ENCODE peak calls at places on chromosomes 13 and 19, in seven cellular contexts. One of them, this sample, is unnamed.

GRCh38 chr13:20080377-20081164 is 80.3 kb downstream of the GJA3 start:
- DNase-seq in neuronal stem cell: no peak
- DNase-seq in IMR-90: no peak
- DNase-seq in mesenchymal stem cell: no peak
- DNase-seq in H9: no peak
- DNase-seq in trophoblast cell: no peak
- DNase-seq in H1: no peak
- DNase-seq in this sample: no peak

GRCh38 chr19:35015576-35016351 is 14.5 kb upstream of the SCN1B start:
- DNase-seq in H1: no peak
- DNase-seq in mesenchymal stem cell: peak; percentile 48
- DNase-seq in trophoblast cell: no peak
- DNase-seq in IMR-90: peak; percentile 64
- DNase-seq in neuronal stem cell: no peak
- DNase-seq in H9: no peak
- DNase-seq in this sample: no peak

GRCh38 chr19:47758433-47758784 is 13.1 kb downstream of the NOP53 start:
- DNase-seq in neuronal stem cell: no peak
- DNase-seq in IMR-90: no peak
- DNase-seq in H1: no peak
- DNase-seq in mesenchymal stem cell: no peak
- DNase-seq in H9: no peak
- DNase-seq in trophoblast cell: no peak
- DNase-seq in this sample: no peak

GRCh38 chr19:33373701-33374405 is at the start of gene CEBPG:
- DNase-seq in mesenchymal stem cell: peak; percentile 70
- DNase-seq in H9: no peak
- DNase-seq in H1: peak; percentile 59
- DNase-seq in trophoblast cell: peak; percentile 62
- DNase-seq in IMR-90: peak; percentile 64
- DNase-seq in neuronal stem cell: peak; percentile 43
- DNase-seq in this sample: no peak

GRCh38 chr13:114130708-114131580 is 1.5 kb downstream of the RASA3 start:
- DNase-seq in H9: peak; percentile 55
- DNase-seq in trophoblast cell: no peak
- DNase-seq in H1: no peak
- DNase-seq in IMR-90: peak; percentile 91
- DNase-seq in neuronal stem cell: no peak
- DNase-seq in mesenchymal stem cell: peak; percentile 97
- DNase-seq in this sample: peak; percentile 90

GRCh38 chr13:113008841-113009240 is 39.8 kb downstream of the MCF2L start:
- DNase-seq in trophoblast cell: no peak
- DNase-seq in H1: no peak
- DNase-seq in H9: no peak
- DNase-seq in IMR-90: no peak
- DNase-seq in mesenchymal stem cell: no peak
- DNase-seq in neuronal stem cell: no peak
- DNase-seq in this sample: no peak

GRCh38 chr13:21542563-21542962 is 61.4 kb downstream of the MICU2 start:
- DNase-seq in H1: no peak
- DNase-seq in trophoblast cell: peak; percentile 15
- DNase-seq in neuronal stem cell: no peak
- DNase-seq in H9: no peak
- DNase-seq in mesenchymal stem cell: no peak
- DNase-seq in IMR-90: no peak
- DNase-seq in this sample: no peak

GRCh38 chr13:54787754-54788153 is 1759.1 kb downstream of the OLFM4 start:
- DNase-seq in neuronal stem cell: no peak
- DNase-seq in IMR-90: no peak
- DNase-seq in trophoblast cell: no peak
- DNase-seq in H1: no peak
- DNase-seq in H9: no peak
- DNase-seq in mesenchymal stem cell: no peak
- DNase-seq in this sample: no peak

GRCh38 chr13:41762796-41763195 is 198.1 kb downstream of the VWA8 start:
- DNase-seq in trophoblast cell: no peak
- DNase-seq in H9: no peak
- DNase-seq in H1: no peak
- DNase-seq in mesenchymal stem cell: no peak
- DNase-seq in neuronal stem cell: no peak
- DNase-seq in IMR-90: no peak
- DNase-seq in this sample: no peak

GRCh38 chr13:43802511-43802910 is 15.7 kb upstream of the ENOX1 start:
- DNase-seq in trophoblast cell: no peak
- DNase-seq in H1: no peak
- DNase-seq in IMR-90: no peak
- DNase-seq in H9: no peak
- DNase-seq in mesenchymal stem cell: no peak
- DNase-seq in neuronal stem cell: no peak
- DNase-seq in this sample: no peak

GRCh38 chr13:43805071-43805468 is 18.3 kb upstream of the ENOX1 start:
- DNase-seq in IMR-90: peak; percentile 96
- DNase-seq in H1: no peak
- DNase-seq in mesenchymal stem cell: peak; percentile 86
- DNase-seq in H9: no peak
- DNase-seq in neuronal stem cell: no peak
- DNase-seq in trophoblast cell: peak; percentile 71
- DNase-seq in this sample: peak; percentile 51

GRCh38 chr13:43800828-43801227 is 14.1 kb upstream of the ENOX1 start:
- DNase-seq in trophoblast cell: no peak
- DNase-seq in H9: no peak
- DNase-seq in mesenchymal stem cell: no peak
- DNase-seq in IMR-90: no peak
- DNase-seq in neuronal stem cell: no peak
- DNase-seq in H1: no peak
- DNase-seq in this sample: no peak

GRCh38 chr13:43805681-43806128 is 18.9 kb upstream of the ENOX1 start:
- DNase-seq in H9: no peak
- DNase-seq in H1: no peak
- DNase-seq in neuronal stem cell: no peak
- DNase-seq in mesenchymal stem cell: peak; percentile 40
- DNase-seq in trophoblast cell: peak; percentile 50
- DNase-seq in IMR-90: peak; percentile 25
- DNase-seq in this sample: peak; percentile 59

DNA sequence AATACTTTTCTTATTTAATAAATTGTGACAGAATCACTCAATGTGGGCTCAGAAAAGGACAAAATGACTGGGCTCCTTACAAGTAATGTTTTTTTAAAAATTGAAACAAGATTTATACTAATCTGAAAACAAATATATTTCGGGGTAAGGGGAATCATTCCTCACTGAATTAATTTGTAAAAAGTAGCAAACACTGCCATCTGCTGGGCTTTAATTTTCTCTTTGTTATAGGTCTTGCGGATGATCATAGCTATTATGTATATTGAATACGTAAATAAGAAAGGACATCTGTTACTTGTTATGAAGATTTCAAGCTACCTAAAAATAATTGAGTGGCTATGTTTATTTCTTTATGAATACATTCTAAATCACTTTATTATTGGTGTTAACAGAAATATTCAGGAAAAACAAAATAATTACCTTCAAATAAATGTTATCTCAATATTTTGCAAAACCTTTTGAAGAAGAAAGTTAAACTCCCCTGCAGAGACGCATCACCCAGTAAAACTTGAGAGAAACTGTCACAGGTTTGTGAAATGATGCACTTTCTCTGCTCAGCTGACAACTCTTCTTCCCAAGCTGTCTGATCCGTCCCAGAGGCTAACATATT is 17.8 kb upstream of the ENOX1 start:
- DNase-seq in neuronal stem cell: peak; percentile 59
- DNase-seq in H9: no peak
- DNase-seq in H1: no peak
- DNase-seq in mesenchymal stem cell: peak; percentile 77
- DNase-seq in trophoblast cell: peak; percentile 85
- DNase-seq in IMR-90: peak; percentile 78
- DNase-seq in this sample: peak; percentile 53
- H2AK5ac ChIP-seq in neuronal stem cell: no peak overlapping the region
- H2AK5ac ChIP-seq in H9: no peak overlapping the region
- H2AK5ac ChIP-seq in H1: no peak overlapping the region
- H2AK5ac ChIP-seq in mesenchymal stem cell: no peak overlapping the region
- H2AK5ac ChIP-seq in trophoblast cell: no peak overlapping the region
- H2AK5ac ChIP-seq in IMR-90: peak overlapping the region; percentile 41
- H2AK5ac ChIP-seq in this sample: no peak overlapping the region

DNA sequence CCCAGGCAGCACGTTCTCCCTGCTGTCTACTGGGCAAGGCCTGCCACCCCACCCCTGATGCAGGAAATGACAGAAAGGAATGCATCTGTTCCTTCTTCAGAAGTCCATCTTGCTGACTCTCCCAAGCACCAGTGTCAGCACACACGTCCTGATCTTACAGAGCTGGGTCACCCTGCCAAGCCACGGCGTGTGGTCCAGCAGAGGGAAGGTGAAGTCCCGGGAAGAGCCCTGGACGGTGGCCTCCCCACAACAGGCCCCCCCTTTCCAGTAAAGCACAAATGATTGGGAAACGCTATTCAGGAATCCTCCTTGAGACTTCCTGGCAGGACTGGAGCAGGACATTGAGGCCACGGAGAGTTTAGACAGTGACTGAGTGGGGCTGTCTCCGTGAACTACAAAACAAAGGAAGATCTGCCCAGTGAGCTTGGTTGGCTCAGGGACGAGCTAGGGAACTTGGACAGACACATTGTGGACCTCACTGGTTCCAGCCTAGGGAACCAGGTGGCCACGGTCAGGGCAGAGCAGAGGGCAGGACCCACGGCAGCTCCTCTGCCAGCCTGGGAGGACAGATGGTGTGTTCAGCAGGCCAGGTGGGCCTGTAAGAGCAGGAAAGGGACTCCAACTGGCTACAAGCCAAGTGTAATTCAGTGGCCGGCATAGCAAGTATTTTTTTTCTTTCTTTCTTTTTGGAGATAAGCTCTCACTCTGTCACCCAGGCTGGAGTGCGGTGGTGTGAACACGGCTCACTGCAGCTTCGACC is 41.7 kb downstream of the ELL start:
- DNase-seq in neuronal stem cell: no peak
- DNase-seq in H1: no peak
- DNase-seq in trophoblast cell: peak; percentile 38
- DNase-seq in H9: no peak
- DNase-seq in IMR-90: peak; percentile 64
- DNase-seq in mesenchymal stem cell: peak; percentile 92
- DNase-seq in this sample: no peak
- H3K18ac ChIP-seq in neuronal stem cell: no peak overlapping the region
- H3K18ac ChIP-seq in H1: no peak overlapping the region
- H3K18ac ChIP-seq in trophoblast cell: peak overlapping the region; percentile 25
- H3K18ac ChIP-seq in H9: no peak overlapping the region
- H3K18ac ChIP-seq in IMR-90: peak overlapping the region; percentile 81
- H3K18ac ChIP-seq in mesenchymal stem cell: peak overlapping the region; percentile 85
- H3K18ac ChIP-seq in this sample: no peak overlapping the region

GRCh38 chr13:23850134-23850533 is 39.1 kb downstream of the MIPEP start:
- DNase-seq in trophoblast cell: no peak
- DNase-seq in neuronal stem cell: no peak
- DNase-seq in mesenchymal stem cell: no peak
- DNase-seq in H9: no peak
- DNase-seq in H1: no peak
- DNase-seq in IMR-90: no peak
- DNase-seq in this sample: no peak

GRCh38 chr13:23851106-23851505 is 38.1 kb downstream of the MIPEP start:
- DNase-seq in neuronal stem cell: no peak
- DNase-seq in H1: no peak
- DNase-seq in H9: no peak
- DNase-seq in IMR-90: peak; percentile 24
- DNase-seq in trophoblast cell: no peak
- DNase-seq in mesenchymal stem cell: no peak
- DNase-seq in this sample: no peak

GRCh38 chr13:23848019-23848418 is 41.2 kb downstream of the MIPEP start:
- DNase-seq in H1: no peak
- DNase-seq in mesenchymal stem cell: no peak
- DNase-seq in IMR-90: no peak
- DNase-seq in neuronal stem cell: no peak
- DNase-seq in trophoblast cell: no peak
- DNase-seq in H9: no peak
- DNase-seq in this sample: no peak

GRCh38 chr13:23848639-23849282 is 40.4 kb downstream of the MIPEP start:
- DNase-seq in trophoblast cell: no peak
- DNase-seq in neuronal stem cell: no peak
- DNase-seq in H9: no peak
- DNase-seq in H1: no peak
- DNase-seq in IMR-90: no peak
- DNase-seq in mesenchymal stem cell: no peak
- DNase-seq in this sample: no peak

DNA sequence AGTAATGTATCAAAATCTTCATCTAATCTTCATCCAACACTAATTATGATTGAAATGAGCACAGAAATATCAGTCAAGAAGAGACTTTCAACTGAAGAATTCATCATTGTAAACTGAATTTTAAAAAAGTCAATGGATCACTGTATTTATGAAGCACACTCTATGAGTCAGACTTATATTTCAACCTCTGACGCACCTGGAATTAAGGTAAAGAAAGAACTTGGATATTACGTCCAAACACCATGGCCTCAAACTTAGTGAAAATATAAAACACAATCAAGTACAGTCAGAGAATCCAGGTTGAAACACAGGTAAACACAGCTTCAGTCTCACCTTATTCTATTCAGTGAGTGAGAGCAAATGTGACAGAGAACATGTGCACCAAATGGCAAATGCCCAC is 39.5 kb downstream of the MIPEP start:
- DNase-seq in H1: no peak
- DNase-seq in H9: no peak
- DNase-seq in mesenchymal stem cell: no peak
- DNase-seq in neuronal stem cell: no peak
- DNase-seq in IMR-90: no peak
- DNase-seq in trophoblast cell: no peak
- DNase-seq in this sample: no peak
- H2AK5ac ChIP-seq in H1: no peak overlapping the region
- H2AK5ac ChIP-seq in H9: no peak overlapping the region
- H2AK5ac ChIP-seq in mesenchymal stem cell: no peak overlapping the region
- H2AK5ac ChIP-seq in neuronal stem cell: no peak overlapping the region
- H2AK5ac ChIP-seq in IMR-90: no peak overlapping the region
- H2AK5ac ChIP-seq in trophoblast cell: no peak overlapping the region
- H2AK5ac ChIP-seq in this sample: no peak overlapping the region

DNA sequence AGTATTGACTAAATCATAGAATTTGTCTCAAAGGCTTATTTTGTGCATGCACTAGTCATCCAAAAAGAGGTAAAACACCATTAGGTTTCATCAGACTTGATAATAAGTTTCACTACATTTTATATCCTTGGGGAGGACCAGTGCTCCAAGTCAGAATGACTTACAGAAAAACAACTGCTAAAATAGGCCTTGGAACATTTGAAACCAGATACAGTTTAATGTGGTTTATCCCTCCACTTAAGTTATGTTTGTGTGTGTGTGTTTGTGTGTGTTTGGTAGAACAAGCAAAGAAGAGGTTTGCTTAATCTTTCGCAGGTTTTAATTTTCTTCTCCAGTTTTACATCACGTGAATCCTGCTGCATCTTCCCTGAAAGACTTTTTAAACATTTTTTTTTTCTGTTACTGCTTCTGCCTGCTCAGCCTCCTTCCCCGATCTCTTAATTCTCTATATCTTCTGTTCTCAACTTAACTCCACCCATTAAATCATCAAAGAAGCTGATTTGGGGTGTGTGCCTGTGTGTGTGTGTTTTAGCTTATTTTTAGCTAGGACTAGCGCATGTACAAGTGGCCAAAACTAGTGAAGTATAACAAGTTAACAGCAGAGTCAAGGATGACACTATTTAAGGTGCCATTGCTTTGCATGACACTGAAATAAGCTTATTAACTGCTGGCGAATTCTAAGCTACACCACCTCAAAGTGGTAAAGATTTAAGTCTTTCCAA is 570.7 kb downstream of the PCDH9 start:
- DNase-seq in trophoblast cell: no peak
- DNase-seq in neuronal stem cell: no peak
- DNase-seq in mesenchymal stem cell: peak; percentile 46
- DNase-seq in H1: no peak
- DNase-seq in H9: no peak
- DNase-seq in IMR-90: no peak
- DNase-seq in this sample: no peak
- H3K18ac ChIP-seq in trophoblast cell: no peak overlapping the region
- H3K18ac ChIP-seq in neuronal stem cell: no peak overlapping the region
- H3K18ac ChIP-seq in mesenchymal stem cell: no peak overlapping the region
- H3K18ac ChIP-seq in H1: no peak overlapping the region
- H3K18ac ChIP-seq in H9: no peak overlapping the region
- H3K18ac ChIP-seq in IMR-90: no peak overlapping the region
- H3K18ac ChIP-seq in this sample: no peak overlapping the region

This sample was measured in mesendoderm.